ENCODE peak calls at places on chromosome 9, in four cellular contexts. One of them, this sample, is unnamed.

GRCh38 chr9:76330034-76330433 is 64.2 kb downstream of the RFK start:
- DNase-seq in HL-60: no peak
- DNase-seq in GM12878: no peak
- DNase-seq in K562: no peak
- DNase-seq in this sample: no peak

GRCh38 chr9:104557179-104557634 is 11.8 kb upstream of the OR13C8 start:
- DNase-seq in HL-60: no peak
- DNase-seq in GM12878: no peak
- DNase-seq in K562: no peak
- DNase-seq in this sample: no peak

GRCh38 chr9:77291714-77292113 is 114.4 kb downstream of the VPS13A start:
- DNase-seq in HL-60: no peak
- DNase-seq in GM12878: no peak
- DNase-seq in K562: peak
- DNase-seq in this sample: no peak

GRCh38 chr9:99916650-99917049 is 10.2 kb downstream of the STX17 start:
- DNase-seq in HL-60: no peak
- DNase-seq in GM12878: no peak
- DNase-seq in K562: no peak
- DNase-seq in this sample: no peak

GRCh38 chr9:84857224-84857623 is 187.7 kb downstream of the NTRK2 start:
- DNase-seq in HL-60: no peak
- DNase-seq in GM12878: no peak
- DNase-seq in K562: no peak
- DNase-seq in this sample: no peak

GRCh38 chr9:25094518-25094917 is 548.8 kb upstream of the IZUMO3 start:
- DNase-seq in HL-60: no peak
- DNase-seq in GM12878: no peak
- DNase-seq in K562: no peak
- DNase-seq in this sample: no peak

GRCh38 chr9:105954517-105954916 is 260.2 kb downstream of the TMEM38B start:
- DNase-seq in HL-60: no peak
- DNase-seq in GM12878: no peak
- DNase-seq in K562: no peak
- DNase-seq in this sample: no peak

GRCh38 chr9:99357575-99357974 is 135.5 kb downstream of the SEC61B start:
- DNase-seq in HL-60: no peak
- DNase-seq in GM12878: no peak
- DNase-seq in K562: no peak
- DNase-seq in this sample: no peak

GRCh38 chr9:137145731-137146526 is 7.0 kb downstream of the GRIN1 start:
- DNase-seq in HL-60: no peak
- DNase-seq in GM12878: no peak
- DNase-seq in K562: no peak
- DNase-seq in this sample: no peak

GRCh38 chr9:124299519-124300090 is 41.9 kb downstream of the NEK6 start:
- DNase-seq in HL-60: no peak
- DNase-seq in GM12878: no peak
- DNase-seq in K562: no peak
- DNase-seq in this sample: no peak

GRCh38 chr9:77756449-77756848 is 108.3 kb upstream of the GNA14 start:
- DNase-seq in HL-60: no peak
- DNase-seq in GM12878: no peak
- DNase-seq in K562: peak
- DNase-seq in this sample: no peak

GRCh38 chr9:107782381-107782780 is 292.8 kb upstream of the KLF4 start:
- DNase-seq in HL-60: no peak
- DNase-seq in GM12878: no peak
- DNase-seq in K562: no peak
- DNase-seq in this sample: no peak

GRCh38 chr9:136363606-136364368 is at the start of gene DNLZ:
- DNase-seq in HL-60: peak
- DNase-seq in GM12878: peak
- DNase-seq in K562: peak
- DNase-seq in this sample: peak

GRCh38 chr9:98057095-98057799 is 715 bp downstream of the NANS start:
- DNase-seq in HL-60: no peak
- DNase-seq in GM12878: no peak
- DNase-seq in K562: peak
- DNase-seq in this sample: no peak

GRCh38 chr9:121824651-121825480 is 173.4 kb downstream of the DAB2IP start:
- DNase-seq in HL-60: no peak
- DNase-seq in GM12878: no peak
- DNase-seq in K562: peak
- DNase-seq in this sample: no peak

GRCh38 chr9:137820161-137820855 is 57.3 kb upstream of the CACNA1B start:
- DNase-seq in HL-60: no peak
- DNase-seq in GM12878: no peak
- DNase-seq in K562: no peak
- DNase-seq in this sample: no peak

GRCh38 chr9:111957856-111958631 is 61.4 kb downstream of the UGCG start:
- DNase-seq in HL-60: peak
- DNase-seq in GM12878: no peak
- DNase-seq in K562: no peak
- DNase-seq in this sample: no peak

GRCh38 chr9:3527653-3527960 is 1.8 kb upstream of the RFX3 start:
- DNase-seq in HL-60: no peak
- DNase-seq in GM12878: no peak
- DNase-seq in K562: peak
- DNase-seq in this sample: no peak

GRCh38 chr9:23824241-23825142 is 1.5 kb downstream of the ELAVL2 start:
- DNase-seq in HL-60: no peak
- DNase-seq in GM12878: no peak
- DNase-seq in K562: no peak
- DNase-seq in this sample: no peak

GRCh38 chr9:118829334-118829733 is 539.9 kb downstream of the BRINP1 start:
- DNase-seq in HL-60: no peak
- DNase-seq in GM12878: no peak
- DNase-seq in K562: no peak
- DNase-seq in this sample: no peak

GRCh38 chr9:133576591-133577462 is 32.4 kb downstream of the FAM163B start:
- DNase-seq in HL-60: no peak
- DNase-seq in GM12878: no peak
- DNase-seq in K562: peak
- DNase-seq in this sample: no peak

GRCh38 chr9:108536836-108537601 is 318.8 kb downstream of the ACTL7B start:
- DNase-seq in HL-60: no peak
- DNase-seq in GM12878: no peak
- DNase-seq in K562: no peak
- DNase-seq in this sample: no peak

GRCh38 chr9:134429007-134429406 is 102.8 kb downstream of the RXRA start:
- DNase-seq in HL-60: no peak
- DNase-seq in GM12878: no peak
- DNase-seq in K562: no peak
- DNase-seq in this sample: no peak

DNA sequence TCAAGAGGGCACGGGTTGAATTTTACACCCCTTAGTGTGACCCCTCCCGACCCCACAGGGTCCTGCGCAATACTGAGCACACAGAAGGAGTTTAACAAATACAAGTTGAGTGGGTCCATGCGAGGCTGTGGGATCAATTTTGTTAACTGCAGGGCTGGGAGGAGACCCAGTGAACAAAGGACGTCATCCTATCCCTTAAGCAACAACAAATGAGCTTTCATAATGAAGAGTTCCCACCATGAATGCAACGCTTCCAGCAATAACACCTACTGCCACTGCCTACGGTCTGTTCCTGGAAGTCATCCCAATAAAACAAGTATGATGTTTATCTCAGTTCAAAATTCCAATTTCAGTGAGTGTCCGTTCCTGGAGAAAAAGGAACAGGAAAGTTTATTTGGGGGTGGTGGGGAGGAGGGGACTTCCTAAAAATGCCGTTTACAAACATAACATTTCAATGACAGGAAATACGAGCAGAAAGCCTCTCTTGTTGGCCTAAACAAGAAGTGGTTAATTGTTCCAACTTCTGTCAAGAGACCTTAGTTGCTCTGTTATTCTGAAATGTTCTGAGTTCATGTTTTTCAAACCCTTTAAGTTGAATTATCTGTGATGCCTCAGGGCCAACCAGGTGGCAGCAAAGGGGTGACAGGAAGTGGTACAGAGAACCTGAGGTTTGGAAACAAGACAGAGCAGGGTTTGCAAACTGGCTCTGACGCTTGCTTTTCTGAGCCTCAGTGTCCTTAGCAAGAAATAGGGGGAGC is 65.8 kb upstream of the PLPP6 start:
- DNase-seq in HL-60: no peak
- DNase-seq in GM12878: peak
- DNase-seq in K562: no peak
- DNase-seq in this sample: no peak
- TF ChIP-seq POLR2AphosphoS5 in HL-60: no peak
- TF ChIP-seq POLR2AphosphoS5 in GM12878: no peak
- TF ChIP-seq POLR2AphosphoS5 in K562: no peak
- TF ChIP-seq POLR2AphosphoS5 in this sample: no peak

GRCh38 chr9:26955222-26955903 is 849 bp upstream of the IFT74 start:
- DNase-seq in HL-60: no peak
- DNase-seq in GM12878: no peak
- DNase-seq in K562: peak
- DNase-seq in this sample: no peak
- TF ChIP-seq SPI1 in HL-60: no peak
- TF ChIP-seq SPI1 in GM12878: peak
- TF ChIP-seq SPI1 in K562: no peak
- TF ChIP-seq SPI1 in this sample: peak

GRCh38 chr9:81600631-81601030 is 88.7 kb downstream of the TLE1 start:
- DNase-seq in HL-60: no peak
- DNase-seq in GM12878: no peak
- DNase-seq in K562: no peak
- DNase-seq in this sample: no peak

GRCh38 chr9:81599837-81600236 is 89.5 kb downstream of the TLE1 start:
- DNase-seq in HL-60: no peak
- DNase-seq in GM12878: no peak
- DNase-seq in K562: no peak
- DNase-seq in this sample: no peak

GRCh38 chr9:81602887-81603680 is 86.3 kb downstream of the TLE1 start:
- DNase-seq in HL-60: no peak
- DNase-seq in GM12878: no peak
- DNase-seq in K562: no peak
- DNase-seq in this sample: no peak

GRCh38 chr9:81604306-81605153 is 84.8 kb downstream of the TLE1 start:
- DNase-seq in HL-60: no peak
- DNase-seq in GM12878: no peak
- DNase-seq in K562: no peak
- DNase-seq in this sample: no peak

DNA sequence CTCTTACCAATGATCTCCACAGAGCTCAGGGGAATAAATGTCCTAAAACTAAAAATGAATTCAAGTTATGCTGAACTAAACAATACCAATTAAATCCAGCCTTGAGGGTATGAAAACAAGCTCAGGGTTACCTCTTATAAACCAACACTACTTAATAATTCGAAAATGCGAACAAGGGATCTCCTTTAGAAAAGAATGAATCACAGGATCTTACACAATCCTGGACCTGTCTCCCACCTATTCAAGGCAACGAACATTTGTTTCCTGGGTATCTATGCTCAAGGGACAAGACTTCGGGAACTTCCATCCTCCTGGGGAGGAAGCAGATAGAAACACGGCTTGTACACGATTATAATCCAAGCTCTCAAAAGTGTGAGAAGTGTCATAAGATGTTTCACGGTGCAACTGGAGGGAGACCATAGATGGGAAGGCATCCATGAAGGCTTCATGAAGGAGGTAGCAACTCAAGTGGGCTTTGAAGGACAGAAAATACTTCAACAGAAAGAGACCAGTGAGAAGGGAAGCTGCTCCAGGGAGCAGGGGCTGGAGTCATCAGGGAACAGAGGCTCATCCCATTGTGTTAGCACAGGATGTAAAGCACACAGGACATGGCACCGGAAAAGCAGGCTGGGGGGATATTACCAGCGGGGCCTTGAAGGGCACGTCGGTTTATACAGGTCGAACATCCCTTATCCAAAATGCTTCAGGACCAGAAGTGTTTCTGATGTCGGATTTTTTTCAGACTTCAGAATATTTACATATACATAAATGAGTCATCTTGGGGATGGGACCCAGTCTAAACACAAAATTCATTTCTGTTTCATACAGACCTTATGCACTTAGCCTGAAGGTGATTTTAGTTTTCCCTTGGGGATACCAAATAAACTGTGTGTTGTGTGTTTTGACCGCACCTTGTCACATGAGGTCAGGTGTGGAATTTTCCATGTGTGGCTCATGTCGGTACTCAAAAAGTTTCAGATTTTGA is 87.4 kb downstream of the TLE1 start:
- DNase-seq in HL-60: no peak
- DNase-seq in GM12878: no peak
- DNase-seq in K562: no peak
- DNase-seq in this sample: no peak
- TF ChIP-seq POLR2AphosphoS5 in HL-60: no peak
- TF ChIP-seq POLR2AphosphoS5 in GM12878: no peak
- TF ChIP-seq POLR2AphosphoS5 in K562: no peak
- TF ChIP-seq POLR2AphosphoS5 in this sample: no peak

DNA sequence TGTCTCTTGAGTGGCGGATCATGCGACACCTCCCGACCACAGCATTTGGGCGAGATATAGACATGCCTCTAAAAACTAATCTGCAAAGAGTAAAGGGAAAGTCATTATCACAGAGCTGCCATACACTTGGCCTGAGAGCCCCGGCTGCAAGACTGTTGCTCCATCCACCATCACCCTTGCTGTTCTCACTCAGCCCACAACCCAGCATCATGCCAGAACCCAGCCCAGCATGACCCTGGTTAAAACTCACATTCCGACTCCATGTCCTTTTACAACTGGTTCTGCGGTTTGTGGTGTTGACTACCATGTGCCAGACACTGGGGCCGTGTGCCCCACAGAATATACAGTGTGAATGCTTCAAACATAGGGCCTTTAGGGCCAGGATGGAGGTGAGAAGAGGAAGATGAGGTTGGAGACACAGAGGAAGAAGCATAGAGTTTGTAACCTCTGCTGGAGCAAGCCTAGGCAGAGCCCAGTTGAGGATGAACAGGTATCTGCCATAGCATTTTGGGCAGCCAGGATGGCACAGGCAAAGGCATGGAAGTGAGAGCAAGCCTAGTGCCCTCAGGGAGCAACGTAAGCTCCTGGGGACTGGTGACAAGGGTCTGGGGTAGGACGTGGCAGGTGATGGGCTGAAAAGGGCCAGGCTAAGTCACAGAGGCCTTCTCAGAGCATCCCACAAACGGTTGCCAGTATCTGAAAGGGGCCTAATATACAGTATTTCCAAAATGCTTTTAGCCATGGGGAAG is 37.5 kb upstream of the SMU1 start:
- DNase-seq in HL-60: no peak
- DNase-seq in GM12878: no peak
- DNase-seq in K562: no peak
- DNase-seq in this sample: no peak
- TF ChIP-seq SPI1 in HL-60: no peak
- TF ChIP-seq SPI1 in GM12878: no peak
- TF ChIP-seq SPI1 in K562: no peak
- TF ChIP-seq SPI1 in this sample: no peak

DNA sequence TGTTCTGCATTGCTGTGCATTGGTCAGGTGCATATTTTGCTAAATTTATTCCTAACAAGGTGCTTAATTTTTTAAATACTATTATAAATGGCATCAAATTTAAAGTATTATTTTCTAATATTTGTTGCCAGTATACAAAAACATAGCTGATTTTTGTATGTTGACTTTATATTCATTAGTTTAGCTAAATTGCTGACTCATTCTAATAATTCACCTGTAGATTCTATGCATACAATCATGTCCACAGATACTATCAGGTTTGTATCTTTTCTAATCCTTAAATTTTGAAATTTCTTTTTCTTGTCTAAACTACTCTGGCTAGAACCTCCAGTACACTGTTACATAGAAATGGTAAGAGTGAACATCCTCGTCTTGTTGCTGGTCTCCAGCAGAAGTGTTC is 657.6 kb downstream of the CCDC171 start:
- DNase-seq in HL-60: no peak
- DNase-seq in GM12878: no peak
- DNase-seq in K562: no peak
- DNase-seq in this sample: no peak
- TF ChIP-seq POLR2AphosphoS5 in HL-60: no peak
- TF ChIP-seq POLR2AphosphoS5 in GM12878: no peak
- TF ChIP-seq POLR2AphosphoS5 in K562: no peak
- TF ChIP-seq POLR2AphosphoS5 in this sample: no peak

This sample was measured in GM12891.